ENCODE peak calls at places on chromosome X, in six cellular contexts. E is gastrocnemius medialis, T is progenitor cell of endocrine pancreas, K is OCI-LY7, M is vagina, W is fibroblast of villous mesenchyme. Q is an unnamed sample.
A peak's percentile ranks its signal among the peaks of the same experiment; 100 is the strongest.

GRCh38 chrX:53287493-53288138 is 6.2 kb upstream of the IQSEC2 start:
- DNase-seq in E (peak; percentile 75), T (no peak), K (peak; percentile 18), M (no peak), W (peak; percentile 60), Q (no peak)

GRCh38 chrX:114178126-114178525 is 405.8 kb upstream of the HTR2C start:
- DNase-seq in E (no peak), T (no peak), K (no peak), M (no peak), W (no peak), Q (no peak)

GRCh38 chrX:53048169-53049126 is at the start of gene GPR173:
- DNase-seq in E (no peak), T (peak; percentile 27), K (peak; percentile 56), M (no peak), W (peak; percentile 62), Q (no peak)

GRCh38 chrX:42028113-42028512 is 104.8 kb upstream of the CASK start:
- DNase-seq in E (no peak), T (no peak), K (peak; percentile 12), M (no peak), W (no peak), Q (no peak)

GRCh38 chrX:80808854-80809493 is 703 bp downstream of the BRWD3 start:
- DNase-seq in E (peak; percentile 4), T (no peak), K (peak; percentile 43), M (no peak), W (peak; percentile 5), Q (no peak)

GRCh38 chrX:129754266-129755024 is 15.7 kb downstream of the XPNPEP2 start:
- DNase-seq in E (no peak), T (no peak), K (no peak), M (no peak), W (no peak), Q (no peak)

GRCh38 chrX:22366166-22366702 is 93.5 kb downstream of the CBLL2 start:
- DNase-seq in E (no peak), T (no peak), K (no peak), M (no peak), W (no peak), Q (no peak)

GRCh38 chrX:39682778-39683177 is 415.0 kb downstream of the BCOR start:
- DNase-seq in E (no peak), T (no peak), K (peak; percentile 22), M (no peak), W (no peak), Q (no peak)

GRCh38 chrX:47358387-47359065 is 11.9 kb upstream of the ZNF157 start:
- DNase-seq in E (no peak), T (no peak), K (peak; percentile 32), M (no peak), W (no peak), Q (no peak)

GRCh38 chrX:136794080-136794479 is 13.3 kb upstream of the ARHGEF6 start:
- DNase-seq in E (no peak), T (no peak), K (no peak), M (no peak), W (no peak), Q (no peak)

GRCh38 chrX:123736333-123736921 is 3.6 kb upstream of the THOC2 start:
- DNase-seq in E (no peak), T (no peak), K (no peak), M (no peak), W (peak; percentile 75), Q (no peak)

GRCh38 chrX:46912673-46913491 is 661 bp downstream of the JADE3 start:
- DNase-seq in E (no peak), T (peak; percentile 59), K (peak; percentile 75), M (no peak), W (peak; percentile 27), Q (peak; percentile 74)

GRCh38 chrX:1392376-1393130 is 640 bp upstream of the SLC25A6 start:
- DNase-seq in E (peak; percentile 66), T (peak; percentile 50), K (peak; percentile 69), M (no peak), W (peak; percentile 68), Q (peak; percentile 80)

GRCh38 chrX:3522016-3522690 is 175.7 kb upstream of the MXRA5 start:
- DNase-seq in E (no peak), T (no peak), K (no peak), M (no peak), W (peak; percentile 74), Q (no peak)

GRCh38 chrX:45632506-45632905 is 431.8 kb upstream of the DIPK2B start:
- DNase-seq in E (no peak), T (no peak), K (no peak), M (no peak), W (no peak), Q (no peak)

GRCh38 chrX:45505214-45505613 is 304.5 kb upstream of the DIPK2B start:
- DNase-seq in E (no peak), T (no peak), K (no peak), M (no peak), W (no peak), Q (no peak)

GRCh38 chrX:13494562-13494961 is 74.8 kb upstream of the EGFL6 start:
- DNase-seq in E (no peak), T (no peak), K (no peak), M (no peak), W (no peak), Q (no peak)

GRCh38 chrX:97199501-97199900 is 315.8 kb downstream of the RPA4 start:
- DNase-seq in E (no peak), T (no peak), K (no peak), M (no peak), W (peak; percentile 24), Q (no peak)

GRCh38 chrX:1464282-1465131 is 11.8 kb upstream of the ASMTL start:
- DNase-seq in E (no peak), T (peak; percentile 4), K (no peak), M (peak; percentile 52), W (no peak), Q (no peak)

GRCh38 chrX:67558267-67558666 is 14.4 kb downstream of the AR start:
- DNase-seq in E (no peak), T (no peak), K (no peak), M (no peak), W (no peak), Q (no peak)

GRCh38 chrX:3743821-3744439 is 30.5 kb upstream of the PRKX start:
- DNase-seq in E (no peak), T (no peak), K (no peak), M (no peak), W (no peak), Q (no peak)

GRCh38 chrX:141935645-141936044 is 32.0 kb downstream of the MAGEC1 start:
- DNase-seq in E (no peak), T (no peak), K (no peak), M (no peak), W (no peak), Q (no peak)

GRCh38 chrX:56066016-56066415 is 166.1 kb upstream of the KLF8 start:
- DNase-seq in E (no peak), T (no peak), K (no peak), M (no peak), W (no peak), Q (no peak)

GRCh38 chrX:136259543-136259942 is 8.3 kb upstream of the MAP7D3 start:
- DNase-seq in E (no peak), T (no peak), K (no peak), M (no peak), W (peak; percentile 73), Q (no peak)

GRCh38 chrX:149006235-149006634 is 498.9 kb downstream of the IDS start:
- DNase-seq in E (no peak), T (no peak), K (no peak), M (no peak), W (no peak), Q (no peak)

GRCh38 chrX:56812515-56813105 is 83.6 kb downstream of the NBDY start:
- DNase-seq in E (no peak), T (no peak), K (peak; percentile 14), M (no peak), W (peak; percentile 62), Q (peak; percentile 43)

GRCh38 chrX:150680974-150681373 is 12.2 kb upstream of the MTMR1 start:
- DNase-seq in E (no peak), T (no peak), K (peak; percentile 31), M (no peak), W (peak; percentile 28), Q (no peak)

GRCh38 chrX:1239681-1240142 is 27.3 kb upstream of the CRLF2 start:
- DNase-seq in E (peak; percentile 8), T (no peak), K (no peak), M (no peak), W (no peak), Q (peak; percentile 72)

GRCh38 chrX:96719161-96719875 is 34.7 kb downstream of the DIAPH2 start:
- DNase-seq in E (no peak), T (no peak), K (no peak), M (no peak), W (no peak), Q (no peak)

GRCh38 chrX:3485727-3486126 is 139.3 kb upstream of the MXRA5 start:
- DNase-seq in E (no peak), T (no peak), K (no peak), M (no peak), W (no peak), Q (no peak)

GRCh38 chrX:119288890-119289393 is 52.9 kb downstream of the PGRMC1 start:
- DNase-seq in E (no peak), T (no peak), K (no peak), M (no peak), W (no peak), Q (no peak)
- TF ChIP-seq CTCF in E (no peak), T (no peak), K (no peak), M (no peak), W (no peak), Q (no peak)

GRCh38 chrX:10922158-10922557 is 189.0 kb upstream of the HCCS start:
- DNase-seq in E (no peak), T (no peak), K (no peak), M (no peak), W (peak; percentile 70), Q (no peak)
- TF ChIP-seq CTCF in E (no peak), T (no peak), K (no peak), M (no peak), W (no peak), Q (no peak)

GRCh38 chrX:138711399-138712347 is at the start of gene FGF13:
- DNase-seq in E (no peak), T (peak; percentile 46), K (no peak), M (no peak), W (no peak), Q (peak; percentile 46)

GRCh38 chrX:138709886-138710285 is 1.6 kb downstream of the FGF13 start:
- DNase-seq in E (no peak), T (no peak), K (no peak), M (no peak), W (no peak), Q (no peak)

GRCh38 chrX:138710866-138711331 is 618 bp downstream of the FGF13 start:
- DNase-seq in E (no peak), T (peak; percentile 35), K (no peak), M (no peak), W (no peak), Q (no peak)

GRCh38 chrX:138710311-138710791 is 1.2 kb downstream of the FGF13 start:
- DNase-seq in E (no peak), T (peak; percentile 9), K (no peak), M (no peak), W (no peak), Q (peak; percentile 18)

GRCh38 chrX:138708268-138708667 is 3.2 kb downstream of the FGF13 start:
- DNase-seq in E (no peak), T (no peak), K (no peak), M (no peak), W (no peak), Q (no peak)
- TF ChIP-seq CTCF in E (no peak), T (no peak), K (no peak), M (no peak), W (no peak), Q (no peak)

GRCh38 chrX:153400146-153401132 is 711 bp downstream of the PNMA6E start:
- DNase-seq in E (no peak), T (no peak), K (peak; percentile 63), M (no peak), W (peak; percentile 8), Q (peak; percentile 88)
- TF ChIP-seq CTCF in E (peak; percentile 18), T (peak; percentile 64), K (peak; percentile 93), M (no peak), W (peak; percentile 69), Q (peak; percentile 96)

GRCh38 chrX:38660395-38661179 is 99.2 kb downstream of the TSPAN7 start:
- DNase-seq in E (no peak), T (no peak), K (no peak), M (no peak), W (no peak), Q (no peak)
- TF ChIP-seq CTCF in E (no peak), T (no peak), K (no peak), M (no peak), W (no peak), Q (no peak)